ENCODE peak calls at places on chromosomes 12 and 14, in ten cellular contexts. T, B, P, I, V, N, F, W, J and H are unnamed samples.

GRCh38 chr14:79162833-79163232 is 992.7 kb downstream of the NRXN3 start:
- DNase-seq in N (no peak), I (no peak), J (no peak), F (no peak), T (no peak), P (no peak), B (no peak), V (no peak), W (no peak), H (no peak)

GRCh38 chr12:19451196-19451595 is 11.9 kb downstream of the AEBP2 start:
- DNase-seq in J (no peak), P (peak), N (no peak), I (peak), F (no peak), W (peak), B (peak), T (no peak), V (no peak), H (peak)

GRCh38 chr12:42346603-42347002 is 20.6 kb downstream of the PPHLN1 start:
- DNase-seq in I (no peak), J (no peak), T (no peak), P (no peak), N (no peak), W (no peak), B (no peak), F (no peak), V (no peak), H (no peak)

GRCh38 chr14:35068238-35069012 is 22.4 kb downstream of the FAM177A1 start:
- DNase-seq in N (no peak), T (no peak), P (no peak), I (no peak), B (no peak), F (no peak), W (peak), V (no peak), J (no peak), H (no peak)

GRCh38 chr14:70392676-70393075 is 24.2 kb downstream of the SYNJ2BP start:
- DNase-seq in T (no peak), J (no peak), P (no peak), W (no peak), V (no peak), F (no peak), N (no peak), B (no peak), I (no peak), H (no peak)

GRCh38 chr14:24900281-24900868 is 149.6 kb downstream of the STXBP6 start:
- DNase-seq in P (peak), W (no peak), N (no peak), I (no peak), F (no peak), B (no peak), V (no peak), J (no peak), T (no peak), H (peak)

GRCh38 chr12:10227648-10228047 is 15.0 kb downstream of the GABARAPL1 start:
- DNase-seq in B (no peak), V (no peak), W (no peak), I (no peak), J (no peak), F (no peak), P (no peak), N (no peak), T (no peak), H (no peak)

GRCh38 chr12:42104784-42105183 is 39.9 kb downstream of the GXYLT1 start:
- DNase-seq in I (no peak), P (no peak), N (no peak), J (no peak), B (peak), T (no peak), W (no peak), F (no peak), V (no peak), H (no peak)

GRCh38 chr14:99363616-99364290 is 91.8 kb upstream of the BCL11B start:
- DNase-seq in V (no peak), I (no peak), W (no peak), J (no peak), N (no peak), B (no peak), P (no peak), F (no peak), T (no peak), H (no peak)

GRCh38 chr12:91819132-91819447 is 326.6 kb downstream of the BTG1 start:
- DNase-seq in W (no peak), N (no peak), V (no peak), I (no peak), P (peak), J (no peak), B (no peak), F (no peak), T (peak), H (peak)

GRCh38 chr14:51929156-51929555 is 60.2 kb upstream of the RTRAF start:
- DNase-seq in N (no peak), P (peak), F (no peak), B (peak), J (no peak), W (peak), I (peak), T (no peak), V (no peak), H (peak)

GRCh38 chr12:52821826-52822660 is 8.1 kb upstream of the KRT4 start:
- DNase-seq in N (peak), W (no peak), I (no peak), T (no peak), P (peak), J (peak), B (no peak), V (no peak), F (no peak), H (no peak)

DNA sequence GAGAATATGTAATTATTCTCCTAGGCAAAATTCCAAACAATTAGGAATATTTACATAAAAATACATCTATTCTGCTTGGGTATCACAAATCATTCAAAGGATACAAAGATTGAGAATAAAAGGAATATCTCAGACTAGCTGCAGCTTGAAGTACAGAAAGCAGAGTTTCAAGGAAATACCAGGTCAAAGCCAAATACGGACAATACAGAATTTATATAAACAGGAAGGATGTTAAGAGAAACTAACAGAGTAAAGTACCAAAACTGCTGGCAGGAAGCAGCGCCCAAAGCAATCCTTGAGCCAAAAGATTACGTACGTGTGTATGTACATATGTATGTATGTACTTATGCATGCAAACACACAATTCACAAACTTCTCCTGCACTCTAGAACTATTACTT is 86.6 kb downstream of the PPP1R12A start:
- DNase-seq in F (no peak), B (peak), N (no peak), J (no peak), W (peak), T (no peak), P (peak), V (no peak), I (no peak), H (peak)
- H3K4me3 ChIP-seq in F (no peak), B (no peak), N (no peak), J (no peak), W (no peak), T (no peak), P (no peak), V (no peak), I (no peak), H (no peak)

GRCh38 chr14:64476438-64476837 is 11.1 kb downstream of the AKAP5 start:
- DNase-seq in V (no peak), F (no peak), B (no peak), J (no peak), W (no peak), T (no peak), N (no peak), P (no peak), I (no peak), H (no peak)

GRCh38 chr14:64478634-64479250 is 13.4 kb downstream of the AKAP5 start:
- DNase-seq in W (peak), T (no peak), J (no peak), I (peak), P (peak), V (peak), B (peak), F (no peak), N (peak), H (peak)

GRCh38 chr14:64474698-64475097 is 9.4 kb downstream of the AKAP5 start:
- DNase-seq in B (no peak), P (no peak), F (no peak), I (no peak), J (no peak), V (no peak), N (no peak), T (no peak), W (no peak), H (no peak)

GRCh38 chr14:64475585-64476273 is 10.4 kb downstream of the AKAP5 start:
- DNase-seq in F (no peak), I (no peak), B (no peak), N (no peak), V (no peak), W (no peak), P (no peak), J (no peak), T (no peak), H (no peak)

DNA sequence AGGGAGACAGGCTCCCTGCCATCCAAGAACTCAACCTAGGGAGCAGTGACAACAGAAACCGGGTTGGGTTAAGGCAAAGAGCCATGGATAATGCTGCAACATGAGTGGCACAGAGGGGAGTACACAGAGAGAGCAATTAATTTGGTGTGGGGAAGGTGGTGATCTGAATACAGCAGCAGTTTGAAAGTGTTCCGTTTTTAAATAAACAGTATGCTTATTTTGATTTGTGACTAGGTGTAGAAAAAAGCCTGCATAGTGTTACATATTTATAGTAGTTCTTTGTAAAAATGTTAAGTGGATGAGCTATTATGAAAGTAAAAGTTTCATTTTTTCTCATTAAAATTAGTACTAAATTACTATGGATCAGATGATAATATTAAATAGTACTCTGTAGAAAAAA is 8.7 kb downstream of the AKAP5 start:
- DNase-seq in P (no peak), J (no peak), B (no peak), N (no peak), F (no peak), T (no peak), W (no peak), I (no peak), V (no peak), H (no peak)
- TF ChIP-seq CTCF in P (no peak), J (no peak), B (no peak), N (no peak), F (no peak), T (no peak), W (no peak), I (no peak), V (no peak), H (no peak)

DNA sequence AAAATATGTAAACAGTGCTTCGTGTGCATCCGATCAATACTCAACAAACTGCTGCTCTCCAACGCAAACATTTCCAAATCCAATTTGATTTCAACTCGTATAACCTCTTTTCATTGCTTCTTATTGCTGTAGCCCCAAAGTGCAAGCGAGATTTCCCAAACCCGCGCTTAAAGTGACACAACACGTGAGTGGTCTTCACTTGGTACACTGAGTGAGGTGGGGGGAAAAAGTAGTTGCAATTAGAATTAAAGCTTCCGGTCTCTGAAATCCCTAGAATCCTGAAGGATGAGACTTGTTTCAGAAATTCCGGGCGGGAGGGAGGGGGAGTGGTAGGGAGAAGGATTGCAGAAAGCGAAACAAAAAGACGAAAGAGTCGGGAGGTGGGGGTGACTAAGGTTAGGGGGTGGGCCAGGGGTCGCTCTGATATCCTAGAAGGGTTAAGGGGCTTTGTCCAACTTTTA is 387.5 kb downstream of the BCAT1 start:
- DNase-seq in B (peak), T (peak), J (peak), I (peak), F (no peak), V (no peak), N (peak), W (peak), P (peak), H (peak)
- H3K4me3 ChIP-seq in B (peak), T (peak), J (peak), I (peak), F (peak), V (peak), N (peak), W (peak), P (peak), H (peak)

DNA sequence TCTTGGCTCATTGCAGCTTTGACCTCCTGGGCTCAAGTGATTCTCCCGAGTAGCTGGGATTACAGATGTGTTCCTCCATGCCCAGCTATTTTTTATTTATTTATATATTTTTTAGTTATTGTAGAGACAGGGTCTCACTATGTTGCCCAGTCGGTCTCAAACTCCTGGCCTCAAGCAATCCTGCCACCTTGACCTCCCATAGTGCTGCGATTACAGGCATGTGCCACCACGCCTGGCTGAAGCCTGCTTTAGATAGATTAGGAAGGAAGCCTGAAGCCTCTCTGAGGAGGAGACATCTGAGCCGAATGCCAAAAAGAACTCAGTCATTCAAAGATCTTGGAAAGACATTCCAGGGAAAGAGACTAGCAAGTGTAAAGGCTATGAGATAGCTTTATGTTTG is 10.2 kb downstream of the INHBC start:
- DNase-seq in B (no peak), N (no peak), P (no peak), T (no peak), I (no peak), V (no peak), F (no peak), J (no peak), W (no peak), H (no peak)
- TF ChIP-seq CTCF in B (no peak), N (no peak), P (no peak), T (no peak), I (no peak), V (no peak), F (no peak), J (no peak), W (no peak), H (no peak)

DNA sequence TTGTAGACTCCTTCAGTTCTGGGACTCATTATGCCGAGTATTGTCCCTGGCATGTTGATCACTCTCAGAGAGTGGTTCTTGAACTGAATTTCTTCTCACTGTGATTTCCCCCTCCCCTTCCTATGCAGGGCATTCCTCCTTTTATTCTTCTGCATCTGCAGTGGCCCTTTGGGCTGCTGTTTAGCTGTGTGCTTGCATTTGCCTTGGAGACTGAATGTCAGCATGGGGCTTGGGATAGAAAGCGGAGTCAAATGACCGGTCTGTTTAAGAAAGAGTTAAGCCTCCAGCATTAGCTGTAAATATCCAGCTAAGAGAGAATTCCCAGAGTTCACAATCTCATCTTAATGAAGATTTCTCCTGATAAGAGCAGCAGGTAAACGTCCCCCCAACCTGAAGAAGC is 65.6 kb upstream of the RMST start:
- DNase-seq in F (no peak), J (no peak), P (no peak), B (no peak), T (no peak), I (no peak), W (no peak), V (no peak), N (no peak), H (no peak)
- H3K4me3 ChIP-seq in F (no peak), J (no peak), P (no peak), B (no peak), T (no peak), I (no peak), W (no peak), V (no peak), N (no peak), H (no peak)